ENCODE peak calls at places on chromosomes 16 and 17, in five cellular contexts. W is GM23338; K is naive thymus-derived CD8-positive, alpha-beta T cell; A is left cardiac atrium; X is aorta. D is an unnamed sample.

GRCh38 chr17:60147553-60148241 is 2.1 kb upstream of the CA4 start:
- ATAC-seq in W (no peak), K (no peak), X (no peak), A (no peak), D (no peak)

GRCh38 chr16:73949574-73950348 is 346.9 kb upstream of the PSMD7 start:
- ATAC-seq in A (peak), X (peak), K (no peak), W (no peak), D (peak)

GRCh38 chr16:75379911-75380847 is 53.1 kb downstream of the CFDP1 start:
- ATAC-seq in W (no peak), X (no peak), K (peak), A (peak), D (no peak)

GRCh38 chr17:77995146-77995852 is 36.8 kb downstream of the TNRC6C start:
- ATAC-seq in X (peak), K (peak), A (peak), W (peak), D (no peak)

GRCh38 chr16:77849640-77850258 is 61.4 kb downstream of the VAT1L start:
- ATAC-seq in A (peak), X (no peak), K (no peak), W (no peak), D (no peak)

GRCh38 chr16:53703590-53704444 is at the start of the genes FTO and RPGRIP1L:
- ATAC-seq in X (peak), A (peak), W (peak), K (peak), D (peak)

GRCh38 chr16:27769561-27770222 is 219.7 kb downstream of the KATNIP start:
- ATAC-seq in X (peak), W (no peak), A (no peak), K (no peak), D (no peak)

GRCh38 chr17:33233855-33234228 is 59.3 kb downstream of the ASIC2 start:
- ATAC-seq in K (no peak), X (no peak), A (peak), W (no peak), D (no peak)

GRCh38 chr16:87536795-87537142 is 43.9 kb upstream of the ZCCHC14 start:
- ATAC-seq in K (no peak), A (no peak), X (no peak), W (no peak), D (no peak)

GRCh38 chr17:82830249-82830661 is 9.6 kb downstream of the ZNF750 start:
- ATAC-seq in A (peak), X (no peak), W (peak), K (no peak), D (no peak)

GRCh38 chr17:58756246-58757161 is 850 bp downstream of the PPM1E start:
- ATAC-seq in A (peak), X (peak), K (peak), W (peak), D (peak)

GRCh38 chr16:404971-405486 is 3.3 kb downstream of the DECR2 start:
- ATAC-seq in K (no peak), X (no peak), A (no peak), W (no peak), D (no peak)

GRCh38 chr17:80494547-80494946 is 18.1 kb upstream of the NPTX1 start:
- ATAC-seq in K (no peak), W (no peak), A (no peak), X (no peak), D (peak)

GRCh38 chr16:61654962-61655361 is 381.3 kb downstream of the CDH8 start:
- ATAC-seq in W (peak), K (no peak), A (no peak), X (no peak), D (no peak)

GRCh38 chr17:2071421-2072281 is 16.7 kb downstream of the HIC1 start:
- ATAC-seq in X (no peak), W (no peak), A (peak), K (no peak), D (peak)

GRCh38 chr16:58478427-58478826 is 21.5 kb upstream of the NDRG4 start:
- ATAC-seq in A (no peak), W (no peak), K (no peak), X (no peak), D (no peak)

GRCh38 chr17:17079761-17080160 is 37.5 kb downstream of the MPRIP start:
- ATAC-seq in A (peak), X (peak), K (no peak), W (no peak), D (no peak)

GRCh38 chr16:19753815-19754643 is 36.0 kb downstream of the IQCK start:
- ATAC-seq in A (peak), X (peak), W (no peak), K (no peak), D (no peak)

GRCh38 chr16:56493131-56493530 is 26.7 kb downstream of the BBS2 start:
- ATAC-seq in X (no peak), K (no peak), W (no peak), A (no peak), D (no peak)

GRCh38 chr17:13398091-13398490 is 203.6 kb downstream of the HS3ST3A1 start:
- ATAC-seq in W (no peak), K (no peak), A (no peak), X (no peak), D (no peak)

GRCh38 chr17:17783825-17784598 is 52.8 kb downstream of the SREBF1 start:
- ATAC-seq in A (peak), W (peak), X (no peak), K (peak), D (no peak)

GRCh38 chr17:27981978-27982377 is 60.5 kb upstream of the NLK start:
- ATAC-seq in X (no peak), W (no peak), A (no peak), K (no peak), D (no peak)

GRCh38 chr16:728131-728889 is 1.4 kb downstream of the HAGHL start:
- ATAC-seq in W (peak), A (peak), X (no peak), K (peak), D (peak)

GRCh38 chr17:56395787-56396186 is 197.7 kb upstream of the NOG start:
- ATAC-seq in K (no peak), W (no peak), A (no peak), X (no peak), D (no peak)

GRCh38 chr16:29811896-29812665 is at the start of gene PRRT2:
- ATAC-seq in W (peak), X (peak), K (no peak), A (peak), D (no peak)

GRCh38 chr17:40547079-40547784 is 18.0 kb downstream of the CCR7 start:
- ATAC-seq in K (peak), X (no peak), W (no peak), A (no peak), D (peak)

GRCh38 chr17:71339219-71339618 is 781.6 kb upstream of the SOX9 start:
- ATAC-seq in W (no peak), A (no peak), K (no peak), X (no peak), D (no peak)

GRCh38 chr17:12591336-12591735 is 74.4 kb upstream of the MYOCD start:
- ATAC-seq in A (no peak), K (no peak), W (peak), X (no peak), D (no peak)

GRCh38 chr16:241866-242265 is 7.2 kb downstream of the FAM234A start:
- ATAC-seq in A (peak), W (no peak), X (peak), K (no peak), D (peak)

GRCh38 chr17:49292901-49293300 is 62.3 kb upstream of the PHOSPHO1 start:
- ATAC-seq in K (no peak), A (no peak), X (no peak), W (no peak), D (peak)

GRCh38 chr17:82287849-82288601 is 14.5 kb upstream of the CSNK1D start:
- ATAC-seq in W (no peak), X (no peak), K (no peak), A (peak), D (peak)

GRCh38 chr17:47948706-47949196 is 7.4 kb downstream of the PNPO start:
- ATAC-seq in A (peak), X (no peak), K (peak), W (no peak), D (peak)

GRCh38 chr17:50634915-50635719 is 436 bp downstream of the ABCC3 start:
- ATAC-seq in W (peak), X (no peak), K (peak), A (peak), D (peak)

GRCh38 chr16:54175169-54175551 is 111.4 kb downstream of the IRX3 start:
- ATAC-seq in A (no peak), X (no peak), K (no peak), W (no peak), D (no peak)

GRCh38 chr16:62478903-62479458 is 442.7 kb upstream of the CDH8 start:
- ATAC-seq in A (no peak), W (no peak), K (no peak), X (no peak), D (no peak)

GRCh38 chr17:39702901-39703893 is 3.3 kb downstream of the ERBB2 start:
- ATAC-seq in W (no peak), X (no peak), K (no peak), A (peak), D (no peak)

GRCh38 chr16:67539691-67540635 is 11.3 kb downstream of the RIPOR1 start:
- ATAC-seq in W (no peak), X (no peak), A (no peak), K (no peak), D (no peak)

GRCh38 chr17:57699751-57700186 is 45.3 kb downstream of the CCDC182 start:
- ATAC-seq in A (no peak), K (no peak), W (no peak), X (no peak), D (no peak)

GRCh38 chr17:83119987-83120864 is 40.8 kb downstream of the METRNL start:
- ATAC-seq in W (peak), A (no peak), X (no peak), K (peak), D (peak)